ENCODE peak calls at places on chromosomes 13 and 19, in five cellular contexts. K is cardiac muscle cell, H is body of pancreas, S is H7, J is ovary. P is an unnamed sample.

GRCh38 chr13:20702945-20703784 is at the start of gene IL17D:
- DNase-seq in K (peak; percentile 56), H (peak; percentile 36), S (peak; percentile 85), J (peak; percentile 39), P (no peak)

GRCh38 chr13:49877629-49878218 is 58.4 kb downstream of the SPRYD7 start:
- DNase-seq in K (peak; percentile 19), H (no peak), S (no peak), J (no peak), P (no peak)

GRCh38 chr13:21913010-21913409 is 242.1 kb downstream of the FGF9 start:
- DNase-seq in K (peak; percentile 25), H (no peak), S (peak; percentile 89), J (no peak), P (no peak)

GRCh38 chr13:99868767-99869166 is 102.8 kb downstream of the ZIC5 start:
- DNase-seq in K (no peak), H (no peak), S (no peak), J (no peak), P (no peak)

GRCh38 chr13:69595181-69595580 is 512.4 kb upstream of the ATXN8OS start:
- DNase-seq in K (no peak), H (no peak), S (no peak), J (no peak), P (no peak)

GRCh38 chr19:19447536-19448237 is 42.2 kb downstream of the GATAD2A start:
- DNase-seq in K (no peak), H (peak; percentile 19), S (no peak), J (no peak), P (no peak)

GRCh38 chr13:66859934-66860867 is 369.9 kb downstream of the PCDH9 start:
- DNase-seq in K (peak; percentile 8), H (no peak), S (no peak), J (no peak), P (no peak)

GRCh38 chr13:30004204-30004603 is 153.8 kb upstream of the UBL3 start:
- DNase-seq in K (no peak), H (no peak), S (no peak), J (no peak), P (no peak)

GRCh38 chr19:27929399-27929798 is 1283.6 kb downstream of the UQCRFS1 start:
- DNase-seq in K (no peak), H (no peak), S (no peak), J (no peak), P (no peak)

GRCh38 chr13:22325761-22326160 is 654.9 kb downstream of the FGF9 start:
- DNase-seq in K (no peak), H (no peak), S (peak; percentile 36), J (no peak), P (no peak)

GRCh38 chr19:42606660-42607351 is 12.1 kb upstream of the CEACAM8 start:
- DNase-seq in K (peak; percentile 18), H (peak; percentile 98), S (peak; percentile 90), J (no peak), P (no peak)

GRCh38 chr19:49073514-49074378 is 1.2 kb upstream of the KCNA7 start:
- DNase-seq in K (peak; percentile 81), H (no peak), S (peak; percentile 76), J (no peak), P (no peak)

GRCh38 chr19:55186080-55186479 is 6.0 kb upstream of the SYT5 start:
- DNase-seq in K (no peak), H (no peak), S (no peak), J (no peak), P (no peak)

GRCh38 chr13:110557610-110558305 is 3.8 kb downstream of the RAB20 start:
- DNase-seq in K (no peak), H (peak; percentile 88), S (no peak), J (no peak), P (no peak)

GRCh38 chr19:32316034-32316433 is 29.4 kb upstream of the ZNF507 start:
- DNase-seq in K (peak; percentile 34), H (no peak), S (peak; percentile 52), J (no peak), P (no peak)

GRCh38 chr13:59978862-59979261 is 184.9 kb downstream of the DIAPH3 start:
- DNase-seq in K (no peak), H (no peak), S (no peak), J (no peak), P (no peak)

GRCh38 chr19:43612374-43612773 is 486 bp downstream of the SRRM5 start:
- DNase-seq in K (no peak), H (no peak), S (no peak), J (no peak), P (no peak)

GRCh38 chr13:45511310-45512147 is 46.8 kb downstream of the COG3 start:
- DNase-seq in K (peak; percentile 78), H (peak; percentile 20), S (peak; percentile 49), J (no peak), P (peak; percentile 24)

GRCh38 chr13:46803586-46803985 is 6.6 kb upstream of the ESD start:
- DNase-seq in K (no peak), H (no peak), S (no peak), J (no peak), P (no peak)

GRCh38 chr13:25683662-25684370 is 312.0 kb downstream of the ATP8A2 start:
- DNase-seq in K (no peak), H (peak; percentile 27), S (no peak), J (no peak), P (no peak)

GRCh38 chr19:29091127-29091526 is 121.8 kb downstream of the UQCRFS1 start:
- DNase-seq in K (no peak), H (no peak), S (peak; percentile 66), J (no peak), P (no peak)

GRCh38 chr13:72255908-72256307 is 388.9 kb upstream of the DACH1 start:
- DNase-seq in K (peak; percentile 77), H (peak; percentile 56), S (peak; percentile 22), J (no peak), P (no peak)

DNA sequence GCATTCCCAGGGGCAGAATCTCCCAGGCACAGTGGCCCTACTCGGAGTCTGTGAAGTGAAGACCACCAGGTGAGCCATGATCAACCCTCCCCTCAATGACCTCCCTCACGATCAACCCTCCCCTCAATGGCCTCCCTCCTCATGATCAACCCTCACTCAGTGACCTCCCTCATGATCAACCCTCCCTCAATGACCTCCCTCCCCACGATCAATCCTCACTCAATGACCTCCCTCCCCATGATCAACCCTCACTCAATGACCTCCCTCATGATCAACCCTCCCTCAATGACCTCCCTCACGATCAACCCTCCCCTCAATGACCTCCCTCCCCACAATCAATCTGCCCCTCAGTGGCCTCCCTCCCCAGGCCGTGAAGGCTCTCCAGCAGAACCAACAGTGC is 32.1 kb downstream of the SBNO2 start:
- DNase-seq in K (no peak), H (no peak), S (no peak), J (no peak), P (no peak)
- H3K36me3 ChIP-seq in K (no peaks in the 10 kb centered on the region), H (no peaks in the 10 kb centered on the region), S (peaks cover 2% of the 10 kb centered on the region), J (no peaks in the 10 kb centered on the region), P (no peaks in the 10 kb centered on the region)

GRCh38 chr19:46133101-46133627 is 8.7 kb upstream of the IGFL3 start:
- DNase-seq in K (peak; percentile 86), H (peak; percentile 44), S (peak; percentile 16), J (no peak), P (peak; percentile 65)

GRCh38 chr19:46134527-46134926 is 10.0 kb upstream of the IGFL3 start:
- DNase-seq in K (no peak), H (no peak), S (no peak), J (no peak), P (no peak)

GRCh38 chr19:46132508-46133100 is 8.1 kb upstream of the IGFL3 start:
- DNase-seq in K (no peak), H (no peak), S (no peak), J (no peak), P (no peak)

GRCh38 chr19:46133777-46134231 is 9.3 kb upstream of the IGFL3 start:
- DNase-seq in K (no peak), H (no peak), S (no peak), J (no peak), P (no peak)

GRCh38 chr19:46131485-46132143 is 7.1 kb upstream of the IGFL3 start:
- DNase-seq in K (no peak), H (no peak), S (no peak), J (no peak), P (no peak)
- H3K4me3 ChIP-seq in K (no peak overlapping the region), H (no peak overlapping the region), S (peak overlapping the region; percentile 41), J (no peak overlapping the region), P (no peak overlapping the region)

GRCh38 chr19:57779220-57779845 is 9.9 kb downstream of the ZNF586 start:
- DNase-seq in K (no peak), H (no peak), S (no peak), J (no peak), P (no peak)
- H3K36me3 ChIP-seq in K (peaks cover 7% of the 10 kb centered on the region), H (peaks cover 9% of the 10 kb centered on the region), S (peaks cover 19% of the 10 kb centered on the region), J (no peaks in the 10 kb centered on the region), P (no peaks in the 10 kb centered on the region)

GRCh38 chr13:44385401-44385800 is 11.8 kb downstream of the SERP2 start:
- DNase-seq in K (no peak), H (no peak), S (no peak), J (no peak), P (no peak)
- H3K4me3 ChIP-seq in K (no peak overlapping the region), H (no peak overlapping the region), S (no peak overlapping the region), J (no peak overlapping the region), P (no peak overlapping the region)

DNA sequence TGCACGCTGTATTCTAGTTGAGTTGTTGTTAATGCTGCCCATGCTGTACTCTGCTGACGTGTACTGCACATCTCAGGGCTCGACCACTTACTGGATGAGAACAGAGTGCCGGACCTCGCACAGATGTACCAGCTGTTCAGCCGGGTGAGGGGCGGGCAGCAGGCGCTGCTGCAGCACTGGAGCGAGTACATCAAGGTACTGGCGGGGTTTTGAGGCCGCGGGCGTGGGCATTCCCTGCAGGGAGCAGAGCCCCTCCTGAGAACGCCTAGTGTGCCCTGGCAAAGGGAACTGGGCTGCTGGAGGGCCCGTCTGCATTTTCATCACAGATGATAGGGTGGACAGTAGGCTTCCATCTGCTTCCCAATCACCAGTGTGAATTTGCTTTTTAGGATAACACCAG is 29.9 kb downstream of the CUL4A start:
- DNase-seq in K (no peak), H (no peak), S (no peak), J (no peak), P (no peak)
- H3K36me3 ChIP-seq in K (peaks cover 57% of the 10 kb centered on the region), H (no peaks in the 10 kb centered on the region), S (peaks cover 13% of the 10 kb centered on the region), J (no peaks in the 10 kb centered on the region), P (no peaks in the 10 kb centered on the region)

DNA sequence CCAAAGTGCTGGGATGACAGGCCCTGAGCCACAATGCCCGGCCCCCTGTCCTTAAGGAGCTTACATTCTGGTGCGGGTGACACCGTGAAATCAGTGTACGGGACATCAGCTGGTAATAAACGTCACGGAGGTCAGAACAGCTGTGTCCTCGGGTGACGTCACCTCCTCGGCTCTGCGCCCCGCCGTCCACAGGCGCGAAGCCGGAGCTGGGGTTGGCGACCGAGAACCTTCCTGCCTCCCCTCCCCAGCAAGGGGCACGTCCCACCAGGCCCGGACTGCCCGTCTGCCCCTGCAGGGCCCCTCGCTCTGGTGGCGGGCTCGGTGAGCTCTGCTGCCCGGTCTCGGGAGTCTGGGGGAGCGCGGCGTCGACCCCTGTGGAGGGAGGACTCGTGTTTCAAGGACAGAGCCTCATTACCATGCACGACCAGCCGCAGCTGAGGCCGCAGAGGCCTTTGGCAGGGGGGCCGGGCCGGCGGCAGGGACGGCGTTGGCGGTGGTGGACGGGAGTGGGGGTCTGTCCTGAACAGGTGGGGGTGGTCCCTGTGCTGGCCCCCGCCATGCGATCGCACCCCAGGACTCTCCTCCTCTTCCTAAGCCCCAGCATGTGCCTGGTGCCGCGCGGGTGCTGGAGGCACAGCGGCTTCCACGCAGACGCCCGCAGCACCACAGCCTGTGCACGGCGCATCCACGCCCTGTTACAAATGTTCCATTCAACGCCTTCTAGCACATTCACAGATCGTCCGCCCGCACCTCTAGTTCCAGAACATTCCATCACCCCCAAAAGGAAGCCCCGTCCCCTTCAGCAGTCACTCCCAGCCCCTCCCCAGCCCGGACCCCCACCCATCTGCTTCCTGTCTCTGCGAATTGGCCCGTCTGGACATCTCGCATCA is 5.4 kb downstream of the LINGO3 start:
- DNase-seq in K (peak; percentile 36), H (peak; percentile 53), S (peak; percentile 93), J (no peak), P (no peak)
- H3K4me3 ChIP-seq in K (no peak overlapping the region), H (no peak overlapping the region), S (no peak overlapping the region), J (no peak overlapping the region), P (no peak overlapping the region)

GRCh38 chr13:113506025-113506685 is 15.6 kb upstream of the DCUN1D2 start:
- DNase-seq in K (no peak), H (no peak), S (no peak), J (no peak), P (no peak)
- H3K36me3 ChIP-seq in K (peaks cover 35% of the 10 kb centered on the region), H (peaks cover 14% of the 10 kb centered on the region), S (peaks cover 22% of the 10 kb centered on the region), J (no peaks in the 10 kb centered on the region), P (no peaks in the 10 kb centered on the region)

P was measured in uterus.